ENCODE peak calls at places on chromosomes 5 and 9, in five cellular contexts. P, H, V, A and Z are unnamed samples. For H3K4me1, the result is how much of the 10 kb centered on the place peaks cover.

GRCh38 chr5:151569132-151570046 is 21.7 kb downstream of the FAT2 start:
- DNase-seq in P (no peak), H (no peak), V (no peak), A (no peak), Z (no peak)

GRCh38 chr5:170136493-170136892 is 30.8 kb downstream of the FOXI1 start:
- DNase-seq in P (no peak), H (no peak), V (peak), A (no peak), Z (no peak)

GRCh38 chr5:131265318-131265803 is 1.5 kb downstream of the CDC42SE2 start:
- DNase-seq in P (peak), H (no peak), V (no peak), A (no peak), Z (no peak)

GRCh38 chr5:14035859-14036440 is 91.5 kb upstream of the DNAH5 start:
- DNase-seq in P (no peak), H (peak), V (no peak), A (peak), Z (peak)

GRCh38 chr9:37229882-37230482 is 109.6 kb downstream of the ZCCHC7 start:
- DNase-seq in P (no peak), H (no peak), V (no peak), A (no peak), Z (no peak)

GRCh38 chr5:157175071-157175612 is 5.5 kb upstream of the ITK start:
- DNase-seq in P (no peak), H (no peak), V (no peak), A (no peak), Z (no peak)

GRCh38 chr5:106097308-106097707 is 1573.4 kb downstream of the EFNA5 start:
- DNase-seq in P (no peak), H (no peak), V (no peak), A (no peak), Z (no peak)

GRCh38 chr9:34125681-34126206 is 754 bp downstream of the DCAF12 start:
- DNase-seq in P (no peak), H (no peak), V (peak), A (peak), Z (no peak)

GRCh38 chr5:89086687-89087086 is 203.7 kb upstream of the MEF2C start:
- DNase-seq in P (no peak), H (no peak), V (no peak), A (no peak), Z (no peak)

GRCh38 chr5:172173771-172174170 is 14.3 kb downstream of the STK10 start:
- DNase-seq in P (no peak), H (peak), V (no peak), A (no peak), Z (no peak)

GRCh38 chr5:56282951-56283350 is 49.8 kb upstream of the ANKRD55 start:
- DNase-seq in P (no peak), H (no peak), V (no peak), A (no peak), Z (no peak)

GRCh38 chr5:68149189-68149588 is 66.4 kb upstream of the PIK3R1 start:
- DNase-seq in P (no peak), H (no peak), V (no peak), A (no peak), Z (no peak)

GRCh38 chr5:105639511-105639910 is 2031.2 kb downstream of the EFNA5 start:
- DNase-seq in P (no peak), H (no peak), V (no peak), A (no peak), Z (no peak)

GRCh38 chr9:131236161-131236560 is 40.1 kb downstream of the FAM78A start:
- DNase-seq in P (no peak), H (no peak), V (no peak), A (no peak), Z (no peak)

GRCh38 chr5:122965111-122965510 is 71.4 kb downstream of the PPIC start:
- DNase-seq in P (no peak), H (no peak), V (no peak), A (no peak), Z (no peak)

GRCh38 chr5:171462928-171463843 is 43.7 kb downstream of the FGF18 start:
- DNase-seq in P (no peak), H (no peak), V (no peak), A (no peak), Z (no peak)

GRCh38 chr9:113875917-113876805 is at the start of gene ZNF618:
- DNase-seq in P (peak), H (peak), V (peak), A (no peak), Z (no peak)

DNA sequence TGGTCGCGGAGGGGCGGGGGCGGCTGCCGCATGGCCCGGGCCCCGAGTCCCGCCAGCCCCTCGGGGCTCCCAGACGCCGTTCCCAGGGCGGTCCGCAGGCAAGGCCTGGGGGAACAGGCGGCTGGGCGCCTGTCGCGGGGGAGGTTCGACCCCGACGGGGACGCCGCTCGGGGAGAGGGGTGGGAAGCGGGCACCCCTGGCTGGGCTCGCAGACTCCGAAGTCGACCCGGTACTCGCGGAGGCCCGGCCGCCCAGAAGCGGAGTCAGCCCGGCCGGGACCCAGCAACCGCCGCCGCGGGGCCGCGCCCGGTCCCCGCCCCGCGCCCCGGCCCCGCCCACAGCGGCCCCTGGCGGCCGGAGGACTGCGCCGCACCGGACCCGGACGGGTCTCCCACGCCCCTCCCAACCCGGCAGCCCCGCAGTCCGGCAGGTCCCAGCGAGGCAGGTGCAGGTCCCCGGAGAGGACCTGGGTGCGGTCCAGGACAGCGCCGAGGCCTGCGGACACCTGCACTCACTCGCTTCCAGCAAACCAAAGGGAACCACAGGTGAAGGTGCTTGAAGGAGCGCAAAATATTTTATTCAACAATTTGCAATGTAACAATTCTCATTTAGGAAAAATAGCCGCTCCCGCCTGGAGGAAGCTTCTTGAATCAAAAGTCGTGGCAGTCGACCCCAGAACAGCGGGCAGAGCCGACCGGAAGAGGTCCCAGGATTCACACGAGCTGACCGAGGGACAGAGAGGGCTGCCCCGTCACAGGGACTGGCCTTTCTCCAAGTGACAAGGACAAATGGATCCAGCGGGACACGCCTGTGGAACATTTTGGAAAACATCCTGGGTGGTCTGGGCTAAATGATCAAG is at the start of gene INPP5E:
- DNase-seq in P (peak), H (peak), V (peak), A (peak), Z (peak)
- H3K4me3 ChIP-seq in P (peak), H (peak), V (peak), A (peak), Z (peak)

DNA sequence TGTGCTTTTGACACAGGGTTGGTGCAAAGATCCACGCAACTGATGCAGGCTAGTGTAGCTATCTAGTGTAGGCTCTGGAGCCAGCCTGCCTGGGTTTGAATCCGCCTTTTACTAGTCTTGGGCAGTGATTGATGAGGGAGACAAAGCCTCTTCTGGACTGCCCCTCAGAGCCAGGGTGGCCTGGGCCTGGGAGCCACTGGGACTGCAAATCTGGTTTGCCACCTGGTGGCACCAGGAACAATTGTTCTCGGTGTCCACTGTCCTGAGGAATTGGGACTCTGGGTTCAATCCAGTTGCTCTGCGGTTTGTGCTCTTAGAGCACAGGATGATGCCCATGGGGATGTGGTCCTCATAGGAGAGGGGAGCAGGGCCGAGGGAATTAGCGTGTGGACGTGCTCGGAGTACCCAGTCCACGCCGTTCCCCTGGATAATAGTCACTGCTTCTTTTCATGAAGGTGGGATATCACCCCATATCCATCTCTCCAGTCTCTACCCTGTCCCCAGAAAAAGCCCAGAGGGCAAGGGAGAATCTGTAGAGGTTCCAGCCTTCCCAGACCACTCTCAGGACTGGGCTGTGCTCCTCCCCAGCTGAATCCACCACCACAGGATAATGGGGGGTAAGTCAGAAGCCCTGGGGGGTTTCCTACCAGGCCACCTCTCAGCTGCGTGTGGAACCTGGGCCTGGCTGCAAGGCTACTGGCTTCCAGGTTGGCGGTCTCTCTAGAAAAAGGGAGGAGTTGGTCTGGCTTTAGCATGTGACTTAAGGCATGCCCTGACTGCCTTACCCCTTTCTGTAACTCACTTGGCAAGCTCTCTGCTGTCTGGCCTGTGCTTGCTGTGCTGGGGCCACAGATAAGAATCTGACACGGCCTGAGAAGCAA is 1.9 kb downstream of the B4GALT7 start:
- DNase-seq in P (peak), H (no peak), V (no peak), A (no peak), Z (no peak)
- TF ChIP-seq CTCF in P (peak), H (no peak), V (no peak), A (no peak), Z (no peak)

DNA sequence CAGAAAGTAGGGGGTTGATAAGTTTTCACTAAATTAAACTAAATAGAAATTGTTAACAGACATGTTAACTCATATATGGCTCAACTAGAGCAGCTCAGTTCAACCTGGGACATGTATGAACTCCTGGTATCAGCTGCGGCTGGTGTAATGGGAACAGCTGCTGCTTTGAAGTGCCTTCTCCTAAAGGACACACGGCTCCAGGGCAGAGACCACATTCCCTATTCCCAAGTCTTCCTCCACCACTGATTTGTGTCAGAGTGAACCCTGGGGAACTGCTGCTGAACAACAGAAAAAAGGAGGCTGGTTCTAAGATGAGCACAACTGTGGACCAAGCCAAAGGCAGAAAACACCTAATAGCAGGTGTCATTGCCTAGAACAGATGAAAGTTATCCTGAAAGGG is 71.1 kb downstream of the MAPKAP1 start:
- DNase-seq in P (no peak), H (no peak), V (no peak), A (no peak), Z (no peak)
- H3K4me1 ChIP-seq in P (under half), H (half or more), V (under half), A (under half), Z (under half)

GRCh38 chr9:89465726-89466308 is 32.1 kb downstream of the SEMA4D start:
- DNase-seq in P (no peak), H (no peak), V (no peak), A (no peak), Z (no peak)

GRCh38 chr9:89466451-89467277 is 31.2 kb downstream of the SEMA4D start:
- DNase-seq in P (no peak), H (no peak), V (no peak), A (no peak), Z (no peak)

GRCh38 chr9:89464991-89465390 is 32.9 kb downstream of the SEMA4D start:
- DNase-seq in P (no peak), H (no peak), V (no peak), A (no peak), Z (no peak)

GRCh38 chr9:89462817-89463216 is 35.1 kb downstream of the SEMA4D start:
- DNase-seq in P (no peak), H (no peak), V (no peak), A (no peak), Z (no peak)

DNA sequence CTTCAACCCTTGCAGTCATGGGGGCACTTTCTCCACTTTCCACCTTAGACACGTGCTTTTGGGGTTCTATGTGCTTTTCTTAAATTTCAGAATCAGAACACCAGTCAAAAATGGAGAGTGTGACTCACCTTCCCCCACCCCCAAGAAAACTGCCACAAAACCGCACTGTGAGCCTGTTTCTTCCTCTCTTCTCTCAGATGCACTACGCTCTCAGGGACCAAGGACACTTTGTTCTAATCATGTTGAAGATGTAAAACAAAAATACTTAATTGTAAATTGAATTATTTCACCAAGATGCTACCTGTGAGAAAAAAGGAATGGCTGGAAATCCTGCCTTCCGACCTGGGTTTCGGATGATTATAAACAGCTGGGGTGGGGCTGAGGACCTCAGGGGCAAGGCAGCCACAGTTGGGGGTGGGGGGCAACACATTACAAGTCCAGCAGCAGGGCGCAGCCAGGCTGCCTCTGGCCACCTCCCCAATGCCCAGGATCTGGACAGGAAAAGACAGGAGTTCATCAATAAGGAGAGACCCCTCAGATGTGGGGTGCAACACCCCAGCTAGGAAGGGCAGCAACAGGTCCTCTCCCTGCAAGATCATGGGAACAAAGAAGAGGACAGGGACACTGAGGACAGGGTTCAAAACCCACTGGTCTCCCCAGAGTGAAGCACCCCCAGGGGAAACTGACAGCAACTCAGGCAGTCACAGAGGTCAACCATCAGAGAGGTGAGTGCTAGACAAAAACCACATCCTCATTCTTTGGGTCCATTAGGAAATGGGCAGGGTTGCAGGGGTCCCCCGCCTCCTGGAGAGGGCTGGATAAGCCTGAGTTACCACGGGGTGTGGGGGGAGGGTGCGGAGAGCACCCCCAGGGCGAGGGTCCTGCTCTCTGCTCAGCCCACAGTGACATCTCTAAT is 33.7 kb downstream of the SEMA4D start:
- DNase-seq in P (peak), H (no peak), V (no peak), A (peak), Z (no peak)
- H3K4me3 ChIP-seq in P (peak), H (no peak), V (no peak), A (no peak), Z (no peak)

DNA sequence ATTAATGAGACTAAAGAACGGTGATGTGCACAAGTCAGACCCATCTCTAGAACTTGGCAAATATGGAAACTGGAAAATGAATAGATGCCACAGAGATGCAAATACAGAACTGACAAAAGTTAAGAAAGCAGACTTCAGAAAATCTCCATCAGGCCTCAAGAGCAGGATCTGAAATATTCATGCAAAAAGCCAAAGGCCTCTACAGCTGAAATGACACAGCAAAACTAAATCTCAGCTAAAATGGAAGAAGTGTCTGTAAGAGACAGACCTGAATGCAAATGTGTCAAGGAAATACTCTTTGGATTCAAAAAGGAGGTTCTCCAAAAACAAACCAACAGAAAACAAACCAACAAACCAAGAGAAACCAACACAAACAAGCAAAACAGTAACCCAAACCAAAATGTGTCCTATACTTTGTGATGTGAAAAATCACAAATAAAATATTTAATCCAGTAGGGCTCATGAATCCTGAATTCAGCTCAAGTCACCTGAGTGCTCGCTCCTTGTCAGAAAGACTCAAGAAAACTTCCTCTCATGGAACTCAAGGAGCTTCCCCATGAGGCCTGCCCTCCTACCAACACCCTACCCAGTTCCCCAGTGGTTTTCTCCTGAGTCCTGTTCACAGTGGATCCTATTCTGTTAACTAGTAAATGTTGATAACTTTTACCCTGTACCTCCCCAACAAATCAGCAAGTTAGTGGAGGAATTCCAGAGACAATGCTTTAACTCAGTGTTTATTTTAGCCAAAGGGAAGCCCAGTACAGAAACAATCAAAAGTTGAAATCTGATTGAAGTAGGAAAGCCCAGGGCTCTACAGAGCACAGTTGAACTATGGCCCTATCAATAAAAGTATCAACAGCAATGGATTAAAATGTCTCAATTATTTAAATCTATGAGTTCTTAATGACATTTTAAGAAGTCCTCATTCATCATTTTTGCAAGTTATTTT is 14.6 kb downstream of the MRPS27 start:
- DNase-seq in P (peak), H (no peak), V (no peak), A (no peak), Z (no peak)
- TF ChIP-seq CTCF in P (no peak), H (no peak), V (no peak), A (no peak), Z (no peak)